ENCODE peak calls at places on chromosomes 5 and 9, in seven cellular contexts. J, N, W, I, R, H and L are unnamed samples.

GRCh38 chr5:122415481-122416120 is 103.6 kb downstream of the SNCAIP start:
- DNase-seq in J (peak), N (peak), R (no peak), I (no peak), H (peak), W (no peak), L (peak)

GRCh38 chr5:27608992-27609391 is 570.6 kb upstream of the CDH9 start:
- DNase-seq in R (no peak), J (no peak), I (no peak), N (no peak), W (no peak), H (no peak), L (no peak)

GRCh38 chr9:4515958-4516375 is 25.7 kb downstream of the SLC1A1 start:
- DNase-seq in N (no peak), I (no peak), R (no peak), J (no peak), H (peak), W (no peak), L (no peak)

GRCh38 chr9:122039213-122039612 is 53.9 kb downstream of the TTLL11 start:
- DNase-seq in N (no peak), W (no peak), R (no peak), H (no peak), J (no peak), I (no peak), L (no peak)

GRCh38 chr5:110048508-110048907 is 358.8 kb downstream of the MAN2A1 start:
- DNase-seq in I (no peak), R (no peak), J (no peak), W (no peak), H (no peak), N (no peak), L (no peak)

GRCh38 chr5:25025836-25026235 is 381.1 kb upstream of the CDH10 start:
- DNase-seq in J (no peak), N (no peak), W (no peak), R (no peak), H (no peak), I (no peak), L (no peak)

GRCh38 chr9:135886147-135886981 is 21.0 kb downstream of the CAMSAP1 start:
- DNase-seq in I (no peak), J (no peak), H (no peak), N (no peak), R (no peak), W (peak), L (no peak)

GRCh38 chr9:124180557-124180956 is 77.2 kb upstream of the NEK6 start:
- DNase-seq in R (no peak), H (peak), J (no peak), N (peak), I (no peak), W (no peak), L (no peak)

GRCh38 chr9:136140046-136140445 is 21.4 kb upstream of the TMEM250 start:
- DNase-seq in W (no peak), I (no peak), J (no peak), N (no peak), R (no peak), H (no peak), L (no peak)

GRCh38 chr9:85117831-85118230 is 448.3 kb downstream of the NTRK2 start:
- DNase-seq in R (no peak), N (no peak), I (no peak), W (no peak), H (no peak), J (no peak), L (no peak)

GRCh38 chr5:134427540-134428041 is 15.9 kb upstream of the CDKN2AIPNL start:
- DNase-seq in H (no peak), W (no peak), J (no peak), I (no peak), N (no peak), R (no peak), L (no peak)

DNA sequence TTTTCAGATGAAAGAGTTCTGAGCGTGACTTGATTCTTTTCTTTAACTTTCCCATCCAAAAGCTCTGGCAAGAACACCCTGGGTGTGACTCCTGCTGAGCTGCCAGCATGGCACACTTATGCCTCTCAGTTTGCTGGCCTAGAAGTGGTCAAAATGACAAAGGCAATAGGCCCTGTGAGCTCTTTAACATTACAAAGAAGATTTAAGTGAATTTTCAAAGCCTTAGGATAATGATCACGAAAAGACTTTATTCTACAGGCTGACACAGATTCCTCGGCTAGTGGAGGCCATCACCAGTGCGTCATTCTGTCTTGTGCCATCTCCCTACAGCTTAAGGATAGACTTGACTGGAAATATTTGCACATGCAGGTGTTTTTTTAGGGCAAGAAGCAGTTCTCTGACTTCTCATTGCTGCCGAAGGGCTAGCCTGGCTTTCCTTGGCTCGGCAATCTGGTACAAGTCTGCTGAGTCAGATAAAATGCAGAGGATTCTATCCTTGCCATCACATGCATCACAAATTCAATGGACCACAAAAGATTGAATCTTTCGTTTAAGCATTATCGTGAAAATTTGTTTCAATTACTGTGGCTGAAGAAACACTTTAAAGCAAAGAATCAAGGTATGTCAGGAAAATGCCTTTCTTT is 311.5 kb downstream of the COX7C start:
- DNase-seq in W (no peak), N (no peak), R (no peak), I (no peak), H (no peak), J (no peak), L (no peak)
- TF ChIP-seq CTCF in W (no peak), N (no peak), R (no peak), I (no peak), H (no peak), J (no peak), L (no peak)

DNA sequence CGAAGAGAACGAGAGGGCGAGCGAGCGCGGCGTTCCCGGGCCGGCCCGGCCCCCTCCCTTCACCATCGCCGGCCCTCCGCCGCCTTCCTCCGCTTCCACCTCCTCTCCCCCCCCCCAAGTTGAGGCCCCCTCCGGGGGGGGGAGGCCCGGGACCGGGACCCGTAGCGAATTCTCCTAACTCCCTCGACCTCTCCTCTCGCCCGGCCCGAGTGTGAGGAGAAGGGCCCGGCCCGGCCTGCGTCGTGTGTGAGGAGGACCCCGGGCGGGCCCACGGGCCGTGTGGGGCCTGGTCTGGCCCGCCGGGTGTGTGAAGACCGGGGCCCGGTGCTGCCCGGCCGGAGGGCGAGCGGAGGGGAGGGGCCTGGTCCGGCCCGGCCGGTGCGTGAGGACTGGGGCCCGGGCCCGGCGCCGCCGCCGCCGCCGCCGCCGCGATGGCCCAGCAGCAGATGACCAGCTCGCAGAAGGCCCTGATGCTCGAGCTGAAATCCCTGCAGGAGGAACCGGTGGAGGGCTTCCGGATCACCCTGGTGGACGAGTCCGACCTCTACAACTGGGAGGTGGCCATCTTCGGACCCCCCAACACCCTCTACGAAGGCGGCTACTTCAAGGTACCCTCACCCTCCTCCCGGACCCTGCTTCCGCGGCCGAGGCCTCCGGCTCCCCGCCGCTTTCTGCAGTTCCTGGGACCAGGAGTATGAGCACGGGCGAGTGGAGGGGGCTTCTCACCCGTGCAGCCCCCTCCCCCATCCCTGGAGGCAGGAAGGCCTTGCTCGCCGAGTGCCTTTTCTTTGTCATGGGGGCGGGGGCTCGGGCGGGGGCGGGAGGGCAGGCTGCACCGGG is 587 bp downstream of the UBE2R2 start:
- DNase-seq in R (peak), W (no peak), J (peak), N (peak), H (peak), I (peak), L (peak)
- TF ChIP-seq CTCF in R (no peak), W (peak), J (peak), N (peak), H (peak), I (no peak), L (peak)

DNA sequence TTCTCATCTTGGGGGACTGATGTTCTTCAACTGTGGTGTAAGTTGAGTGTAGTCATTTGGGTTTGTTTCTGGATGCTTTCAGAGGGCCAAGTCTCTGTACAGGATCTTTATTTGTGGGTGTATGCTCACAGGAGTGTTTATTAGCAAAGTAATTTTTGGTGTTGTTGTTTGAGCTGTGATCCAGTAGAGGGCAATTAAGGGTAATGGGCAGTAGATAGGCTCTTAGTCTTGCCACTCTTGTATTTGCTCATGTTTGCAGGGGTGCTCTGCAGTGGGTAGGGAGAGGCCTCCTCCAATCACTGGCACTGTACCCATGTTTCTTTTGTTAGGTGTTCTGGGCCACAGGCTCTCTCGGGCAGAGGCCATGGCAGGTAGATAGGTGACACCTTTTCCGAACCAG is 45.9 kb upstream of the ITGA2 start:
- DNase-seq in R (no peak), J (no peak), H (peak), I (no peak), N (no peak), W (no peak), L (no peak)
- TF ChIP-seq CTCF in R (no peak), J (no peak), H (peak), I (peak), N (no peak), W (no peak), L (no peak)

GRCh38 chr5:39137391-39138181 is 63.4 kb upstream of the RICTOR start:
- DNase-seq in J (no peak), H (no peak), W (no peak), R (no peak), N (no peak), I (no peak), L (no peak)
- TF ChIP-seq CTCF in J (no peak), H (peak), W (peak), R (no peak), N (no peak), I (no peak), L (peak)

GRCh38 chr9:120711354-120711753 is 2.9 kb downstream of the MEGF9 start:
- DNase-seq in I (no peak), H (peak), J (no peak), W (no peak), R (no peak), N (no peak), L (no peak)
- TF ChIP-seq CTCF in I (peak), H (peak), J (no peak), W (peak), R (no peak), N (no peak), L (no peak)

GRCh38 chr5:11181940-11182339 is 420.9 kb upstream of the DAP start:
- DNase-seq in H (no peak), I (no peak), R (no peak), N (no peak), W (peak), J (no peak), L (no peak)

GRCh38 chr5:11177993-11178711 is 417.1 kb upstream of the DAP start:
- DNase-seq in R (no peak), N (no peak), J (no peak), W (no peak), H (peak), I (no peak), L (no peak)

GRCh38 chr5:11180890-11181289 is 419.9 kb upstream of the DAP start:
- DNase-seq in J (no peak), N (no peak), I (no peak), R (no peak), W (no peak), H (no peak), L (no peak)

GRCh38 chr5:11182441-11183080 is 421.5 kb upstream of the DAP start:
- DNase-seq in H (peak), R (no peak), N (no peak), W (no peak), J (no peak), I (peak), L (no peak)
- TF ChIP-seq CTCF in H (peak), R (peak), N (peak), W (peak), J (peak), I (peak), L (peak)

GRCh38 chr5:8756498-8757084 is 789.3 kb downstream of the SEMA5A start:
- DNase-seq in R (no peak), I (peak), W (no peak), J (no peak), H (peak), N (no peak), L (no peak)
- TF ChIP-seq CTCF in R (peak), I (peak), W (peak), J (peak), H (peak), N (peak), L (peak)

GRCh38 chr9:73911814-73912213 is 585.3 kb upstream of the RORB start:
- DNase-seq in N (no peak), R (no peak), J (no peak), H (no peak), W (no peak), I (no peak), L (no peak)
- TF ChIP-seq CTCF in N (no peak), R (no peak), J (no peak), H (no peak), W (no peak), I (no peak), L (no peak)

DNA sequence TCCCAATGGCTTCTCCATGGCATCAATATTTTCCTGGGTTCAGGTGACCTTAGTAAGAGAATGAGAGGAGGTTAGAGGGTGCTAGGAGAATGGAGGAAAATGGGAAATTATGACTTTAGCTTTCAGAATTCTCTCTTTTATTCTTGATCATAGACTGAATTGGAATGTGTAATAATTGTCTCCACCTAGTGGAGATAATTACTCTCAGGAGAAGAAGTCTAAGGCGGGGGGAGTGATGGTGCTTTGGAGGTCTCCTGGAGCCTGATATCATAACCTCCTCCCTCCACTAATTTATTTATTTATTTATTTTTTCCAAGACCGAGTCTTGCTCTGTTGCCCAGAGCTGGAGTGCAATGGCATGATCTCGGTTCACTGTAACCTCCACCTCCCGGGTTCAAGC is 221.3 kb downstream of the GRIA1 start:
- DNase-seq in J (no peak), N (no peak), I (no peak), R (no peak), W (no peak), H (peak), L (no peak)
- TF ChIP-seq CTCF in J (peak), N (peak), I (no peak), R (no peak), W (peak), H (peak), L (no peak)